ENCODE peak calls at places on chromosomes 4 and X, in nine cellular contexts. P is naive thymus-derived CD4-positive, alpha-beta T cell; Z is AG09319; N is effector memory CD4-positive, alpha-beta T cell; Q is foreskin keratinocyte; D is activated CD8-positive, alpha-beta memory T cell treated with anti-CD3 and anti-CD28 coated beads, Interleukin-2, amount 50 U/mL, for 48 hours; G is NCI-H1092; B is posterior cingulate gyrus; L is IMR-90. I is an unnamed sample.

GRCh38 chr4:89995006-89995405 is 100.4 kb downstream of the MMRN1 start:
- DNase-seq in P (no peak), Z (no peak), N (no peak), Q (no peak), D (no peak), G (no peak), B (no peak), L (no peak), I (no peak)

GRCh38 chr4:80713409-80713808 is 317.1 kb upstream of the BMP3 start:
- DNase-seq in P (no peak), Z (peak), N (no peak), Q (no peak), D (no peak), G (no peak), B (no peak), L (no peak), I (no peak)

GRCh38 chr4:168585168-168586091 is 88.6 kb downstream of the PALLD start:
- DNase-seq in P (no peak), Z (peak), N (no peak), Q (no peak), D (no peak), G (peak), B (peak), L (peak), I (no peak)

GRCh38 chrX:103585421-103586313 is at the start of gene TCEAL4:
- DNase-seq in P (peak), Z (no peak), N (no peak), Q (no peak), D (peak), G (peak), B (peak), L (no peak), I (no peak)

GRCh38 chr4:145230726-145231125 is 50.3 kb upstream of the OTUD4 start:
- DNase-seq in P (no peak), Z (peak), N (no peak), Q (no peak), D (no peak), G (no peak), B (no peak), L (peak), I (no peak)

GRCh38 chrX:20693071-20693470 is 426.4 kb upstream of the RPS6KA3 start:
- DNase-seq in P (no peak), Z (no peak), N (no peak), Q (no peak), D (no peak), G (no peak), B (no peak), L (no peak), I (no peak)

GRCh38 chr4:1072830-1073446 is 40.4 kb downstream of the RNF212 start:
- DNase-seq in P (peak), Z (peak), N (peak), Q (no peak), D (peak), G (peak), B (peak), L (peak), I (peak)

GRCh38 chr4:24126776-24127175 is 236.9 kb upstream of the PPARGC1A start:
- DNase-seq in P (no peak), Z (no peak), N (no peak), Q (no peak), D (no peak), G (no peak), B (no peak), L (no peak), I (no peak)

GRCh38 chr4:48300004-48300403 is 30.4 kb upstream of the TEC start:
- DNase-seq in P (no peak), Z (no peak), N (no peak), Q (no peak), D (no peak), G (no peak), B (no peak), L (peak), I (no peak)

GRCh38 chr4:46432923-46433322 is 43.0 kb upstream of the GABRA2 start:
- DNase-seq in P (no peak), Z (no peak), N (no peak), Q (peak), D (no peak), G (no peak), B (peak), L (peak), I (no peak)

GRCh38 chr4:152248347-152248746 is 287.5 kb downstream of the FBXW7 start:
- DNase-seq in P (no peak), Z (no peak), N (no peak), Q (no peak), D (no peak), G (no peak), B (no peak), L (no peak), I (no peak)

GRCh38 chr4:177005801-177006230 is 213.1 kb upstream of the VEGFC start:
- DNase-seq in P (no peak), Z (peak), N (no peak), Q (peak), D (no peak), G (no peak), B (no peak), L (peak), I (no peak)

GRCh38 chr4:4606321-4606720 is 64.5 kb upstream of the STX18 start:
- DNase-seq in P (no peak), Z (no peak), N (no peak), Q (no peak), D (no peak), G (no peak), B (peak), L (peak), I (no peak)

GRCh38 chr4:663046-663437 is 11.0 kb downstream of the ATP5ME start:
- DNase-seq in P (no peak), Z (no peak), N (no peak), Q (no peak), D (no peak), G (no peak), B (peak), L (no peak), I (no peak)

GRCh38 chr4:5712517-5712916 is 1.5 kb downstream of the EVC start:
- DNase-seq in P (no peak), Z (no peak), N (no peak), Q (peak), D (no peak), G (no peak), B (no peak), L (peak), I (no peak)

GRCh38 chr4:832536-832935 is 6.6 kb upstream of the CPLX1 start:
- DNase-seq in P (no peak), Z (no peak), N (no peak), Q (no peak), D (no peak), G (no peak), B (peak), L (no peak), I (no peak)

GRCh38 chr4:17647927-17648326 is 33.5 kb downstream of the MED28 start:
- DNase-seq in P (no peak), Z (no peak), N (no peak), Q (no peak), D (no peak), G (no peak), B (no peak), L (no peak), I (no peak)

GRCh38 chrX:3271485-3272186 is 74.8 kb downstream of the MXRA5 start:
- DNase-seq in P (no peak), Z (peak), N (no peak), Q (peak), D (no peak), G (no peak), B (no peak), L (peak), I (no peak)

GRCh38 chrX:143648705-143649104 is 12.8 kb upstream of the SLITRK4 start:
- DNase-seq in P (no peak), Z (no peak), N (no peak), Q (no peak), D (no peak), G (no peak), B (no peak), L (no peak), I (no peak)

GRCh38 chr4:107392951-107393350 is 327.1 kb downstream of the PAPSS1 start:
- DNase-seq in P (no peak), Z (no peak), N (no peak), Q (no peak), D (no peak), G (no peak), B (no peak), L (peak), I (no peak)

GRCh38 chrX:70402721-70403120 is 20.4 kb upstream of the GDPD2 start:
- DNase-seq in P (no peak), Z (no peak), N (no peak), Q (peak), D (no peak), G (no peak), B (no peak), L (no peak), I (no peak)

GRCh38 chrX:11185861-11186260 is 74.7 kb downstream of the HCCS start:
- DNase-seq in P (no peak), Z (no peak), N (no peak), Q (no peak), D (no peak), G (no peak), B (no peak), L (no peak), I (no peak)

GRCh38 chrX:27445438-27445837 is 17.7 kb downstream of the PPP4R3C start:
- DNase-seq in P (no peak), Z (no peak), N (no peak), Q (no peak), D (no peak), G (no peak), B (no peak), L (no peak), I (no peak)

GRCh38 chr4:55553442-55553841 is 6.7 kb upstream of the CLOCK start:
- DNase-seq in P (no peak), Z (peak), N (no peak), Q (no peak), D (no peak), G (no peak), B (no peak), L (no peak), I (no peak)

GRCh38 chr4:680931-681645 is 6.7 kb downstream of the MYL5 start:
- DNase-seq in P (no peak), Z (no peak), N (no peak), Q (no peak), D (peak), G (no peak), B (peak), L (no peak), I (peak)

GRCh38 chrX:154649864-154650510 is 3.4 kb downstream of the CTAG2 start:
- DNase-seq in P (no peak), Z (no peak), N (no peak), Q (no peak), D (no peak), G (no peak), B (peak), L (no peak), I (no peak)

GRCh38 chrX:87583679-87584078 is 66.1 kb downstream of the KLHL4 start:
- DNase-seq in P (no peak), Z (no peak), N (no peak), Q (no peak), D (no peak), G (no peak), B (no peak), L (peak), I (no peak)

GRCh38 chrX:72306085-72306801 is 529 bp upstream of the CITED1 start:
- DNase-seq in P (no peak), Z (no peak), N (no peak), Q (no peak), D (no peak), G (no peak), B (no peak), L (no peak), I (no peak)

GRCh38 chrX:67545772-67546495 is 2.1 kb downstream of the AR start:
- DNase-seq in P (no peak), Z (no peak), N (no peak), Q (no peak), D (no peak), G (no peak), B (peak), L (no peak), I (no peak)

GRCh38 chr4:76305971-76306881 is at the start of gene STBD1:
- DNase-seq in P (peak), Z (peak), N (peak), Q (peak), D (peak), G (peak), B (peak), L (peak), I (no peak)

GRCh38 chrX:123173833-123174232 is 10.2 kb upstream of the GRIA3 start:
- DNase-seq in P (no peak), Z (no peak), N (no peak), Q (no peak), D (no peak), G (no peak), B (no peak), L (no peak), I (no peak)

GRCh38 chr4:7815562-7815961 is 124.1 kb downstream of the AFAP1 start:
- DNase-seq in P (no peak), Z (no peak), N (no peak), Q (no peak), D (no peak), G (no peak), B (no peak), L (peak), I (no peak)

GRCh38 chrX:9310596-9310995 is 154.3 kb upstream of the TBL1X start:
- DNase-seq in P (no peak), Z (no peak), N (no peak), Q (no peak), D (no peak), G (no peak), B (no peak), L (peak), I (no peak)

I was measured in activated T-helper 1 cell treated with Interleukin-2 at 50 U/mL for 16 hours.